ENCODE peak calls at places on chromosomes 3 and 15, in ten cellular contexts. One of them, this sample, is unnamed.

GRCh38 chr3:11671648-11672100 is 28.0 kb upstream of the VGLL4 start:
- DNase-seq in head of caudate nucleus: peak; percentile 23
- DNase-seq in NCI-H1105 treated with DMSO at 0.1 percent for 48 hours: no peak
- DNase-seq in HT-29: no peak
- DNase-seq in heart left ventricle: peak; percentile 40
- DNase-seq in PC-3: peak; percentile 76
- DNase-seq in stimulated activated CD8-positive, alpha-beta memory T cell treated with anti-CD3 and anti-CD28 coated beads, Interleukin-15, amount 100 ng/mL, for 1 hour: no peak
- DNase-seq in Right ventricle myocardium superior: no peak
- DNase-seq in NCI-H1092 treated with DMSO at 0.1 percent for 48 hours: no peak
- DNase-seq in sigmoid colon: no peak
- DNase-seq in this sample: peak; percentile 24

GRCh38 chr3:184450542-184450941 is 70.7 kb downstream of the CHRD start:
- DNase-seq in head of caudate nucleus: no peak
- DNase-seq in NCI-H1105 treated with DMSO at 0.1 percent for 48 hours: no peak
- DNase-seq in HT-29: no peak
- DNase-seq in heart left ventricle: no peak
- DNase-seq in PC-3: no peak
- DNase-seq in stimulated activated CD8-positive, alpha-beta memory T cell treated with anti-CD3 and anti-CD28 coated beads, Interleukin-15, amount 100 ng/mL, for 1 hour: no peak
- DNase-seq in Right ventricle myocardium superior: no peak
- DNase-seq in NCI-H1092 treated with DMSO at 0.1 percent for 48 hours: no peak
- DNase-seq in sigmoid colon: peak; percentile 21
- DNase-seq in this sample: no peak

GRCh38 chr3:113783980-113784379 is 37.1 kb downstream of the ATP6V1A start:
- DNase-seq in head of caudate nucleus: no peak
- DNase-seq in NCI-H1105 treated with DMSO at 0.1 percent for 48 hours: no peak
- DNase-seq in HT-29: no peak
- DNase-seq in heart left ventricle: no peak
- DNase-seq in PC-3: no peak
- DNase-seq in stimulated activated CD8-positive, alpha-beta memory T cell treated with anti-CD3 and anti-CD28 coated beads, Interleukin-15, amount 100 ng/mL, for 1 hour: no peak
- DNase-seq in Right ventricle myocardium superior: no peak
- DNase-seq in NCI-H1092 treated with DMSO at 0.1 percent for 48 hours: no peak
- DNase-seq in sigmoid colon: no peak
- DNase-seq in this sample: no peak

GRCh38 chr3:71896751-71897150 is 111.8 kb upstream of the PROK2 start:
- DNase-seq in head of caudate nucleus: no peak
- DNase-seq in NCI-H1105 treated with DMSO at 0.1 percent for 48 hours: no peak
- DNase-seq in HT-29: no peak
- DNase-seq in heart left ventricle: no peak
- DNase-seq in PC-3: no peak
- DNase-seq in stimulated activated CD8-positive, alpha-beta memory T cell treated with anti-CD3 and anti-CD28 coated beads, Interleukin-15, amount 100 ng/mL, for 1 hour: no peak
- DNase-seq in Right ventricle myocardium superior: no peak
- DNase-seq in NCI-H1092 treated with DMSO at 0.1 percent for 48 hours: no peak
- DNase-seq in sigmoid colon: no peak
- DNase-seq in this sample: no peak

GRCh38 chr15:25234831-25235230 is 204.0 kb downstream of the UBE3A start:
- DNase-seq in head of caudate nucleus: no peak
- DNase-seq in NCI-H1105 treated with DMSO at 0.1 percent for 48 hours: no peak
- DNase-seq in HT-29: no peak
- DNase-seq in heart left ventricle: no peak
- DNase-seq in PC-3: no peak
- DNase-seq in stimulated activated CD8-positive, alpha-beta memory T cell treated with anti-CD3 and anti-CD28 coated beads, Interleukin-15, amount 100 ng/mL, for 1 hour: no peak
- DNase-seq in Right ventricle myocardium superior: no peak
- DNase-seq in NCI-H1092 treated with DMSO at 0.1 percent for 48 hours: no peak
- DNase-seq in sigmoid colon: no peak
- DNase-seq in this sample: no peak

GRCh38 chr3:37054370-37054769 is 61.1 kb downstream of the MLH1 start:
- DNase-seq in head of caudate nucleus: no peak
- DNase-seq in NCI-H1105 treated with DMSO at 0.1 percent for 48 hours: no peak
- DNase-seq in HT-29: no peak
- DNase-seq in heart left ventricle: no peak
- DNase-seq in PC-3: peak; percentile 63
- DNase-seq in stimulated activated CD8-positive, alpha-beta memory T cell treated with anti-CD3 and anti-CD28 coated beads, Interleukin-15, amount 100 ng/mL, for 1 hour: no peak
- DNase-seq in Right ventricle myocardium superior: no peak
- DNase-seq in NCI-H1092 treated with DMSO at 0.1 percent for 48 hours: no peak
- DNase-seq in sigmoid colon: no peak
- DNase-seq in this sample: no peak

GRCh38 chr3:38590521-38590920 is 59.0 kb downstream of the SCN5A start:
- DNase-seq in head of caudate nucleus: no peak
- DNase-seq in NCI-H1105 treated with DMSO at 0.1 percent for 48 hours: no peak
- DNase-seq in HT-29: no peak
- DNase-seq in heart left ventricle: no peak
- DNase-seq in PC-3: no peak
- DNase-seq in stimulated activated CD8-positive, alpha-beta memory T cell treated with anti-CD3 and anti-CD28 coated beads, Interleukin-15, amount 100 ng/mL, for 1 hour: no peak
- DNase-seq in Right ventricle myocardium superior: no peak
- DNase-seq in NCI-H1092 treated with DMSO at 0.1 percent for 48 hours: no peak
- DNase-seq in sigmoid colon: no peak
- DNase-seq in this sample: no peak

GRCh38 chr3:16253601-16254000 is 11.1 kb downstream of the DPH3 start:
- DNase-seq in head of caudate nucleus: peak; percentile 57
- DNase-seq in NCI-H1105 treated with DMSO at 0.1 percent for 48 hours: no peak
- DNase-seq in HT-29: no peak
- DNase-seq in heart left ventricle: peak; percentile 77
- DNase-seq in PC-3: no peak
- DNase-seq in stimulated activated CD8-positive, alpha-beta memory T cell treated with anti-CD3 and anti-CD28 coated beads, Interleukin-15, amount 100 ng/mL, for 1 hour: no peak
- DNase-seq in Right ventricle myocardium superior: peak; percentile 74
- DNase-seq in NCI-H1092 treated with DMSO at 0.1 percent for 48 hours: no peak
- DNase-seq in sigmoid colon: peak; percentile 84
- DNase-seq in this sample: no peak

GRCh38 chr3:136631424-136631823 is 120.8 kb downstream of the STAG1 start:
- DNase-seq in head of caudate nucleus: no peak
- DNase-seq in NCI-H1105 treated with DMSO at 0.1 percent for 48 hours: no peak
- DNase-seq in HT-29: no peak
- DNase-seq in heart left ventricle: no peak
- DNase-seq in PC-3: no peak
- DNase-seq in stimulated activated CD8-positive, alpha-beta memory T cell treated with anti-CD3 and anti-CD28 coated beads, Interleukin-15, amount 100 ng/mL, for 1 hour: no peak
- DNase-seq in Right ventricle myocardium superior: no peak
- DNase-seq in NCI-H1092 treated with DMSO at 0.1 percent for 48 hours: no peak
- DNase-seq in sigmoid colon: no peak
- DNase-seq in this sample: no peak

GRCh38 chr3:65262554-65262953 is 574.8 kb upstream of the ADAMTS9 start:
- DNase-seq in head of caudate nucleus: no peak
- DNase-seq in NCI-H1105 treated with DMSO at 0.1 percent for 48 hours: no peak
- DNase-seq in HT-29: no peak
- DNase-seq in heart left ventricle: no peak
- DNase-seq in PC-3: no peak
- DNase-seq in stimulated activated CD8-positive, alpha-beta memory T cell treated with anti-CD3 and anti-CD28 coated beads, Interleukin-15, amount 100 ng/mL, for 1 hour: no peak
- DNase-seq in Right ventricle myocardium superior: no peak
- DNase-seq in NCI-H1092 treated with DMSO at 0.1 percent for 48 hours: no peak
- DNase-seq in sigmoid colon: no peak
- DNase-seq in this sample: no peak

GRCh38 chr3:164458986-164459385 is 619.3 kb downstream of the SI start:
- DNase-seq in head of caudate nucleus: no peak
- DNase-seq in NCI-H1105 treated with DMSO at 0.1 percent for 48 hours: no peak
- DNase-seq in HT-29: no peak
- DNase-seq in heart left ventricle: no peak
- DNase-seq in PC-3: peak; percentile 45
- DNase-seq in stimulated activated CD8-positive, alpha-beta memory T cell treated with anti-CD3 and anti-CD28 coated beads, Interleukin-15, amount 100 ng/mL, for 1 hour: no peak
- DNase-seq in Right ventricle myocardium superior: no peak
- DNase-seq in NCI-H1092 treated with DMSO at 0.1 percent for 48 hours: no peak
- DNase-seq in sigmoid colon: no peak
- DNase-seq in this sample: peak; percentile 61

GRCh38 chr15:79089331-79089889 is 1.2 kb downstream of the RASGRF1 start:
- DNase-seq in head of caudate nucleus: no peak
- DNase-seq in NCI-H1105 treated with DMSO at 0.1 percent for 48 hours: no peak
- DNase-seq in HT-29: no peak
- DNase-seq in heart left ventricle: no peak
- DNase-seq in PC-3: no peak
- DNase-seq in stimulated activated CD8-positive, alpha-beta memory T cell treated with anti-CD3 and anti-CD28 coated beads, Interleukin-15, amount 100 ng/mL, for 1 hour: no peak
- DNase-seq in Right ventricle myocardium superior: no peak
- DNase-seq in NCI-H1092 treated with DMSO at 0.1 percent for 48 hours: no peak
- DNase-seq in sigmoid colon: no peak
- DNase-seq in this sample: no peak

GRCh38 chr15:66900586-66901310 is 164.7 kb upstream of the SMAD3 start:
- DNase-seq in head of caudate nucleus: no peak
- DNase-seq in NCI-H1105 treated with DMSO at 0.1 percent for 48 hours: no peak
- DNase-seq in HT-29: no peak
- DNase-seq in heart left ventricle: no peak
- DNase-seq in PC-3: no peak
- DNase-seq in stimulated activated CD8-positive, alpha-beta memory T cell treated with anti-CD3 and anti-CD28 coated beads, Interleukin-15, amount 100 ng/mL, for 1 hour: no peak
- DNase-seq in Right ventricle myocardium superior: no peak
- DNase-seq in NCI-H1092 treated with DMSO at 0.1 percent for 48 hours: no peak
- DNase-seq in sigmoid colon: peak; percentile 52
- DNase-seq in this sample: no peak

GRCh38 chr15:88736204-88736603 is 67.0 kb upstream of the ACAN start:
- DNase-seq in head of caudate nucleus: no peak
- DNase-seq in NCI-H1105 treated with DMSO at 0.1 percent for 48 hours: no peak
- DNase-seq in HT-29: no peak
- DNase-seq in heart left ventricle: no peak
- DNase-seq in PC-3: no peak
- DNase-seq in stimulated activated CD8-positive, alpha-beta memory T cell treated with anti-CD3 and anti-CD28 coated beads, Interleukin-15, amount 100 ng/mL, for 1 hour: no peak
- DNase-seq in Right ventricle myocardium superior: no peak
- DNase-seq in NCI-H1092 treated with DMSO at 0.1 percent for 48 hours: no peak
- DNase-seq in sigmoid colon: no peak
- DNase-seq in this sample: no peak

GRCh38 chr3:142972092-142972753 is 8.7 kb upstream of the PAQR9 start:
- DNase-seq in head of caudate nucleus: no peak
- DNase-seq in NCI-H1105 treated with DMSO at 0.1 percent for 48 hours: no peak
- DNase-seq in HT-29: no peak
- DNase-seq in heart left ventricle: no peak
- DNase-seq in PC-3: no peak
- DNase-seq in stimulated activated CD8-positive, alpha-beta memory T cell treated with anti-CD3 and anti-CD28 coated beads, Interleukin-15, amount 100 ng/mL, for 1 hour: no peak
- DNase-seq in Right ventricle myocardium superior: no peak
- DNase-seq in NCI-H1092 treated with DMSO at 0.1 percent for 48 hours: no peak
- DNase-seq in sigmoid colon: no peak
- DNase-seq in this sample: no peak

GRCh38 chr15:66899555-66900350 is 165.6 kb upstream of the SMAD3 start:
- DNase-seq in head of caudate nucleus: no peak
- DNase-seq in NCI-H1105 treated with DMSO at 0.1 percent for 48 hours: no peak
- DNase-seq in HT-29: no peak
- DNase-seq in heart left ventricle: no peak
- DNase-seq in PC-3: peak; percentile 18
- DNase-seq in stimulated activated CD8-positive, alpha-beta memory T cell treated with anti-CD3 and anti-CD28 coated beads, Interleukin-15, amount 100 ng/mL, for 1 hour: no peak
- DNase-seq in Right ventricle myocardium superior: no peak
- DNase-seq in NCI-H1092 treated with DMSO at 0.1 percent for 48 hours: no peak
- DNase-seq in sigmoid colon: peak; percentile 45
- DNase-seq in this sample: no peak

GRCh38 chr3:133021206-133021605 is 17.0 kb upstream of the TMEM108 start:
- DNase-seq in head of caudate nucleus: no peak
- DNase-seq in NCI-H1105 treated with DMSO at 0.1 percent for 48 hours: no peak
- DNase-seq in HT-29: no peak
- DNase-seq in heart left ventricle: no peak
- DNase-seq in PC-3: no peak
- DNase-seq in stimulated activated CD8-positive, alpha-beta memory T cell treated with anti-CD3 and anti-CD28 coated beads, Interleukin-15, amount 100 ng/mL, for 1 hour: no peak
- DNase-seq in Right ventricle myocardium superior: no peak
- DNase-seq in NCI-H1092 treated with DMSO at 0.1 percent for 48 hours: no peak
- DNase-seq in sigmoid colon: no peak
- DNase-seq in this sample: no peak

GRCh38 chr3:194132465-194133358 is 3.2 kb upstream of the HES1 start:
- DNase-seq in head of caudate nucleus: no peak
- DNase-seq in NCI-H1105 treated with DMSO at 0.1 percent for 48 hours: no peak
- DNase-seq in HT-29: peak; percentile 62
- DNase-seq in heart left ventricle: no peak
- DNase-seq in PC-3: peak; percentile 91
- DNase-seq in stimulated activated CD8-positive, alpha-beta memory T cell treated with anti-CD3 and anti-CD28 coated beads, Interleukin-15, amount 100 ng/mL, for 1 hour: no peak
- DNase-seq in Right ventricle myocardium superior: no peak
- DNase-seq in NCI-H1092 treated with DMSO at 0.1 percent for 48 hours: no peak
- DNase-seq in sigmoid colon: peak; percentile 46
- DNase-seq in this sample: peak; percentile 63

GRCh38 chr15:33722005-33722672 is 246.2 kb upstream of the CHRM5 start:
- DNase-seq in head of caudate nucleus: no peak
- DNase-seq in NCI-H1105 treated with DMSO at 0.1 percent for 48 hours: no peak
- DNase-seq in HT-29: no peak
- DNase-seq in heart left ventricle: no peak
- DNase-seq in PC-3: peak; percentile 63
- DNase-seq in stimulated activated CD8-positive, alpha-beta memory T cell treated with anti-CD3 and anti-CD28 coated beads, Interleukin-15, amount 100 ng/mL, for 1 hour: no peak
- DNase-seq in Right ventricle myocardium superior: no peak
- DNase-seq in NCI-H1092 treated with DMSO at 0.1 percent for 48 hours: no peak
- DNase-seq in sigmoid colon: no peak
- DNase-seq in this sample: peak; percentile 67

GRCh38 chr3:113054552-113054951 is 63.8 kb downstream of the GTPBP8 start:
- DNase-seq in head of caudate nucleus: no peak
- DNase-seq in NCI-H1105 treated with DMSO at 0.1 percent for 48 hours: no peak
- DNase-seq in HT-29: no peak
- DNase-seq in heart left ventricle: no peak
- DNase-seq in PC-3: no peak
- DNase-seq in stimulated activated CD8-positive, alpha-beta memory T cell treated with anti-CD3 and anti-CD28 coated beads, Interleukin-15, amount 100 ng/mL, for 1 hour: no peak
- DNase-seq in Right ventricle myocardium superior: no peak
- DNase-seq in NCI-H1092 treated with DMSO at 0.1 percent for 48 hours: no peak
- DNase-seq in sigmoid colon: no peak
- DNase-seq in this sample: no peak

GRCh38 chr3:11613319-11613718 is 30.4 kb downstream of the VGLL4 start:
- DNase-seq in head of caudate nucleus: no peak
- DNase-seq in NCI-H1105 treated with DMSO at 0.1 percent for 48 hours: no peak
- DNase-seq in HT-29: no peak
- DNase-seq in heart left ventricle: no peak
- DNase-seq in PC-3: no peak
- DNase-seq in stimulated activated CD8-positive, alpha-beta memory T cell treated with anti-CD3 and anti-CD28 coated beads, Interleukin-15, amount 100 ng/mL, for 1 hour: no peak
- DNase-seq in Right ventricle myocardium superior: no peak
- DNase-seq in NCI-H1092 treated with DMSO at 0.1 percent for 48 hours: no peak
- DNase-seq in sigmoid colon: no peak
- DNase-seq in this sample: no peak

GRCh38 chr3:190036631-190037030 is 84.1 kb downstream of the P3H2 start:
- DNase-seq in head of caudate nucleus: no peak
- DNase-seq in NCI-H1105 treated with DMSO at 0.1 percent for 48 hours: no peak
- DNase-seq in HT-29: no peak
- DNase-seq in heart left ventricle: no peak
- DNase-seq in PC-3: no peak
- DNase-seq in stimulated activated CD8-positive, alpha-beta memory T cell treated with anti-CD3 and anti-CD28 coated beads, Interleukin-15, amount 100 ng/mL, for 1 hour: no peak
- DNase-seq in Right ventricle myocardium superior: no peak
- DNase-seq in NCI-H1092 treated with DMSO at 0.1 percent for 48 hours: no peak
- DNase-seq in sigmoid colon: peak; percentile 73
- DNase-seq in this sample: no peak

GRCh38 chr15:66151809-66152208 is 101.7 kb downstream of the MEGF11 start:
- DNase-seq in head of caudate nucleus: peak; percentile 28
- DNase-seq in NCI-H1105 treated with DMSO at 0.1 percent for 48 hours: peak; percentile 98
- DNase-seq in HT-29: peak; percentile 24
- DNase-seq in heart left ventricle: no peak
- DNase-seq in PC-3: no peak
- DNase-seq in stimulated activated CD8-positive, alpha-beta memory T cell treated with anti-CD3 and anti-CD28 coated beads, Interleukin-15, amount 100 ng/mL, for 1 hour: no peak
- DNase-seq in Right ventricle myocardium superior: peak; percentile 72
- DNase-seq in NCI-H1092 treated with DMSO at 0.1 percent for 48 hours: peak; percentile 92
- DNase-seq in sigmoid colon: no peak
- DNase-seq in this sample: no peak

GRCh38 chr3:138829886-138830510 is 4.7 kb downstream of the PIK3CB start:
- DNase-seq in head of caudate nucleus: no peak
- DNase-seq in NCI-H1105 treated with DMSO at 0.1 percent for 48 hours: no peak
- DNase-seq in HT-29: no peak
- DNase-seq in heart left ventricle: no peak
- DNase-seq in PC-3: no peak
- DNase-seq in stimulated activated CD8-positive, alpha-beta memory T cell treated with anti-CD3 and anti-CD28 coated beads, Interleukin-15, amount 100 ng/mL, for 1 hour: no peak
- DNase-seq in Right ventricle myocardium superior: no peak
- DNase-seq in NCI-H1092 treated with DMSO at 0.1 percent for 48 hours: no peak
- DNase-seq in sigmoid colon: no peak
- DNase-seq in this sample: no peak

GRCh38 chr3:159486580-159486979 is 502.1 kb upstream of the IL12A start:
- DNase-seq in head of caudate nucleus: no peak
- DNase-seq in NCI-H1105 treated with DMSO at 0.1 percent for 48 hours: no peak
- DNase-seq in HT-29: peak; percentile 87
- DNase-seq in heart left ventricle: no peak
- DNase-seq in PC-3: peak; percentile 47
- DNase-seq in stimulated activated CD8-positive, alpha-beta memory T cell treated with anti-CD3 and anti-CD28 coated beads, Interleukin-15, amount 100 ng/mL, for 1 hour: no peak
- DNase-seq in Right ventricle myocardium superior: no peak
- DNase-seq in NCI-H1092 treated with DMSO at 0.1 percent for 48 hours: no peak
- DNase-seq in sigmoid colon: no peak
- DNase-seq in this sample: peak; percentile 15

GRCh38 chr15:55683366-55683765 is 59.6 kb downstream of the PRTG start:
- DNase-seq in head of caudate nucleus: no peak
- DNase-seq in NCI-H1105 treated with DMSO at 0.1 percent for 48 hours: no peak
- DNase-seq in HT-29: no peak
- DNase-seq in heart left ventricle: no peak
- DNase-seq in PC-3: no peak
- DNase-seq in stimulated activated CD8-positive, alpha-beta memory T cell treated with anti-CD3 and anti-CD28 coated beads, Interleukin-15, amount 100 ng/mL, for 1 hour: no peak
- DNase-seq in Right ventricle myocardium superior: no peak
- DNase-seq in NCI-H1092 treated with DMSO at 0.1 percent for 48 hours: no peak
- DNase-seq in sigmoid colon: no peak
- DNase-seq in this sample: no peak

GRCh38 chr3:12759097-12759679 is at the start of gene TMEM40:
- DNase-seq in head of caudate nucleus: no peak
- DNase-seq in NCI-H1105 treated with DMSO at 0.1 percent for 48 hours: no peak
- DNase-seq in HT-29: peak; percentile 61
- DNase-seq in heart left ventricle: no peak
- DNase-seq in PC-3: peak; percentile 85
- DNase-seq in stimulated activated CD8-positive, alpha-beta memory T cell treated with anti-CD3 and anti-CD28 coated beads, Interleukin-15, amount 100 ng/mL, for 1 hour: no peak
- DNase-seq in Right ventricle myocardium superior: no peak
- DNase-seq in NCI-H1092 treated with DMSO at 0.1 percent for 48 hours: no peak
- DNase-seq in sigmoid colon: no peak
- DNase-seq in this sample: no peak

GRCh38 chr3:127847236-127847720 is 25.0 kb upstream of the MGLL start:
- DNase-seq in head of caudate nucleus: peak; percentile 34
- DNase-seq in NCI-H1105 treated with DMSO at 0.1 percent for 48 hours: no peak
- DNase-seq in HT-29: no peak
- DNase-seq in heart left ventricle: no peak
- DNase-seq in PC-3: no peak
- DNase-seq in stimulated activated CD8-positive, alpha-beta memory T cell treated with anti-CD3 and anti-CD28 coated beads, Interleukin-15, amount 100 ng/mL, for 1 hour: no peak
- DNase-seq in Right ventricle myocardium superior: no peak
- DNase-seq in NCI-H1092 treated with DMSO at 0.1 percent for 48 hours: no peak
- DNase-seq in sigmoid colon: no peak
- DNase-seq in this sample: no peak

This sample was measured in Caki2.